ENCODE peak calls at places on chromosomes 5 and 9, in four cellular contexts. G is CD8-positive, alpha-beta memory T cell; M is Right ventricle myocardium superior; L is mesenteric fat pad. C is an unnamed sample.

GRCh38 chr9:27701664-27702063 is 128.4 kb upstream of the C9orf72 start:
- DNase-seq in G (no peak), M (peak), L (no peak), C (no peak)

GRCh38 chr5:152532714-152533113 is 127.6 kb upstream of the NMUR2 start:
- DNase-seq in G (no peak), M (no peak), L (no peak), C (no peak)

GRCh38 chr5:52139888-52140580 is 647.7 kb upstream of the ITGA1 start:
- DNase-seq in G (no peak), M (no peak), L (no peak), C (no peak)

GRCh38 chr5:143400541-143401252 is 2.8 kb downstream of the NR3C1 start:
- DNase-seq in G (no peak), M (no peak), L (no peak), C (no peak)

GRCh38 chr9:2125909-2126308 is 110.8 kb downstream of the SMARCA2 start:
- DNase-seq in G (no peak), M (no peak), L (no peak), C (no peak)

GRCh38 chr9:117153021-117153420 is 261.8 kb downstream of the ASTN2 start:
- DNase-seq in G (no peak), M (no peak), L (no peak), C (no peak)

GRCh38 chr9:35976726-35977125 is 18.8 kb upstream of the OR2S2 start:
- DNase-seq in G (no peak), M (no peak), L (no peak), C (no peak)

GRCh38 chr9:112086627-112087026 is 88.5 kb downstream of the SUSD1 start:
- DNase-seq in G (no peak), M (no peak), L (no peak), C (no peak)

GRCh38 chr5:159010611-159011497 is 88.9 kb downstream of the EBF1 start:
- DNase-seq in G (no peak), M (no peak), L (no peak), C (no peak)

GRCh38 chr9:131397100-131397790 is 3.4 kb downstream of the PRRC2B start:
- DNase-seq in G (no peak), M (no peak), L (no peak), C (no peak)

GRCh38 chr5:139961435-139962157 is 81.5 kb downstream of the NRG2 start:
- DNase-seq in G (no peak), M (no peak), L (no peak), C (no peak)

GRCh38 chr5:174300941-174301761 is 255.6 kb downstream of the NSG2 start:
- DNase-seq in G (no peak), M (no peak), L (no peak), C (no peak)

GRCh38 chr9:75937859-75938258 is 47.4 kb downstream of the PCSK5 start:
- DNase-seq in G (no peak), M (no peak), L (no peak), C (no peak)

GRCh38 chr9:136527721-136528710 is 17.8 kb downstream of the NOTCH1 start:
- DNase-seq in G (no peak), M (no peak), L (no peak), C (peak)

GRCh38 chr5:32001284-32001683 is 172.8 kb downstream of the GOLPH3 start:
- DNase-seq in G (no peak), M (no peak), L (peak), C (no peak)

GRCh38 chr5:2801602-2802525 is 50.4 kb upstream of the IRX2 start:
- DNase-seq in G (no peak), M (no peak), L (no peak), C (no peak)

GRCh38 chr5:181255276-181255675 is 5.7 kb downstream of the TRIM52 start:
- DNase-seq in G (no peak), M (no peak), L (no peak), C (no peak)

GRCh38 chr9:92608221-92609141 is 61.5 kb downstream of the IPPK start:
- DNase-seq in G (no peak), M (peak), L (no peak), C (no peak)